ENCODE peak calls at places on chromosome 3, in six cellular contexts. J is G401; X is NCI-H460; G is activated CD4-positive, alpha-beta T cell treated with anti-CD3 and anti-CD28 coated beads, Interleukin-2, amount 50 U/mL, for 24 hours; C is EL; B is fibroblast of the conjunctiva. N is an unnamed sample.

GRCh38 chr3:45343947-45344346 is 44.4 kb upstream of the LARS2 start:
- DNase-seq in J (no peak), X (no peak), G (no peak), C (peak), B (no peak), N (no peak)

GRCh38 chr3:194292331-194292730 is 58.8 kb downstream of the CPN2 start:
- DNase-seq in J (no peak), X (no peak), G (no peak), C (no peak), B (no peak), N (peak)

GRCh38 chr3:51637941-51638471 is 33.0 kb upstream of the TEX264 start:
- DNase-seq in J (peak), X (peak), G (no peak), C (peak), B (peak), N (no peak)

GRCh38 chr3:15341030-15341726 is 8.8 kb upstream of the SH3BP5 start:
- DNase-seq in J (no peak), X (no peak), G (no peak), C (no peak), B (no peak), N (no peak)

GRCh38 chr3:114178770-114179368 is at the start of gene DRD3:
- DNase-seq in J (no peak), X (peak), G (no peak), C (peak), B (peak), N (no peak)

GRCh38 chr3:9249273-9250192 is at the start of gene SRGAP3:
- DNase-seq in J (peak), X (peak), G (peak), C (peak), B (peak), N (peak)

GRCh38 chr3:148962513-148962912 is 28.8 kb upstream of the GYG1 start:
- DNase-seq in J (no peak), X (peak), G (no peak), C (peak), B (peak), N (no peak)

GRCh38 chr3:45078910-45079522 is 52.9 kb downstream of the CLEC3B start:
- DNase-seq in J (no peak), X (no peak), G (no peak), C (no peak), B (no peak), N (no peak)

GRCh38 chr3:167110906-167111305 is 269.2 kb downstream of the ZBBX start:
- DNase-seq in J (no peak), X (no peak), G (no peak), C (no peak), B (no peak), N (no peak)

GRCh38 chr3:186453531-186453930 is 90.6 kb downstream of the CRYGS start:
- DNase-seq in J (no peak), X (no peak), G (no peak), C (no peak), B (no peak), N (no peak)

GRCh38 chr3:60403866-60404265 is 847.4 kb downstream of the FHIT start:
- DNase-seq in J (no peak), X (no peak), G (no peak), C (no peak), B (no peak), N (no peak)

GRCh38 chr3:18258492-18258891 is 166.6 kb downstream of the SATB1 start:
- DNase-seq in J (no peak), X (no peak), G (no peak), C (no peak), B (no peak), N (no peak)

GRCh38 chr3:115551091-115551490 is 72.2 kb upstream of the GAP43 start:
- DNase-seq in J (no peak), X (no peak), G (no peak), C (no peak), B (no peak), N (no peak)

GRCh38 chr3:106206165-106206564 is 337.4 kb upstream of the CBLB start:
- DNase-seq in J (no peak), X (no peak), G (no peak), C (peak), B (no peak), N (no peak)

GRCh38 chr3:124995460-124995994 is 60.3 kb downstream of the HEG1 start:
- DNase-seq in J (peak), X (peak), G (peak), C (peak), B (peak), N (no peak)

GRCh38 chr3:194521514-194522260 is 34.9 kb upstream of the ATP13A3 start:
- DNase-seq in J (no peak), X (no peak), G (no peak), C (peak), B (peak), N (no peak)

GRCh38 chr3:128556384-128556783 is 63.4 kb upstream of the GATA2 start:
- DNase-seq in J (no peak), X (no peak), G (no peak), C (no peak), B (no peak), N (no peak)

GRCh38 chr3:69051796-69052566 is at the start of gene TMF1:
- DNase-seq in J (peak), X (peak), G (peak), C (peak), B (peak), N (peak)

GRCh38 chr3:124859025-124859424 is 28.1 kb downstream of the ITGB5 start:
- DNase-seq in J (no peak), X (no peak), G (no peak), C (peak), B (no peak), N (no peak)

GRCh38 chr3:108090066-108090700 is 648 bp downstream of the CD47 start:
- DNase-seq in J (peak), X (no peak), G (peak), C (peak), B (no peak), N (peak)

GRCh38 chr3:158718490-158719170 is 13.6 kb downstream of the RARRES1 start:
- DNase-seq in J (peak), X (peak), G (no peak), C (peak), B (peak), N (no peak)

GRCh38 chr3:71611099-71611498 is 27.6 kb upstream of the FOXP1 start:
- DNase-seq in J (no peak), X (no peak), G (no peak), C (no peak), B (no peak), N (no peak)

GRCh38 chr3:8625991-8626390 is 18.6 kb downstream of the SSUH2 start:
- DNase-seq in J (no peak), X (no peak), G (no peak), C (peak), B (no peak), N (no peak)

N was measured in activated naive CD4-positive, alpha-beta T cell treated with anti-CD3 and anti-CD28 coated beads, Interleukin-2, amount 50 U/mL, for 72 hours.